ENCODE peak calls at places on chromosomes 3 and 15, in seven cellular contexts. O is activated CD8-positive, alpha-beta memory T cell treated with anti-CD3 and anti-CD28 coated beads for 24 hours; S is PC-3; M is ACHN; V is stimulated activated CD8-positive, alpha-beta memory T cell treated with anti-CD3 and anti-CD28 coated beads, Interleukin-12 subunit alpha, Interleukin-12 subunit beta, amount 100 ng/mL, for 1 hour; E is mucosa of gallbladder; L is colonic mucosa. X is an unnamed sample.
A peak's percentile ranks its signal among the peaks of the same experiment; 100 is the strongest.

GRCh38 chr15:53808058-53808703 is 48.7 kb upstream of the WDR72 start:
- DNase-seq in O (no peak), S (peak; percentile 13), M (peak; percentile 9), V (no peak), E (no peak), L (no peak), X (peak; percentile 48)

GRCh38 chr3:61929631-61930030 is 368.3 kb downstream of the PTPRG start:
- DNase-seq in O (no peak), S (no peak), M (no peak), V (no peak), E (no peak), L (no peak), X (no peak)

GRCh38 chr15:26974120-26974780 is 3.3 kb downstream of the GABRG3 start:
- DNase-seq in O (no peak), S (peak; percentile 61), M (peak; percentile 41), V (no peak), E (no peak), L (no peak), X (peak; percentile 47)

GRCh38 chr15:67680645-67681044 is 138.1 kb downstream of the MAP2K5 start:
- DNase-seq in O (no peak), S (no peak), M (no peak), V (no peak), E (no peak), L (no peak), X (peak; percentile 6)

GRCh38 chr3:169479314-169479939 is 184.1 kb downstream of the MECOM start:
- DNase-seq in O (no peak), S (no peak), M (no peak), V (no peak), E (no peak), L (no peak), X (no peak)

GRCh38 chr3:115040673-115041286 is 106.3 kb downstream of the ZBTB20 start:
- DNase-seq in O (no peak), S (peak; percentile 63), M (peak; percentile 41), V (peak; percentile 8), E (peak; percentile 32), L (peak; percentile 27), X (peak; percentile 70)

GRCh38 chr3:188937389-188937788 is 234.4 kb upstream of the TPRG1 start:
- DNase-seq in O (no peak), S (no peak), M (no peak), V (no peak), E (no peak), L (no peak), X (no peak)

GRCh38 chr3:74353039-74353438 is 261.4 kb downstream of the CNTN3 start:
- DNase-seq in O (no peak), S (no peak), M (no peak), V (no peak), E (no peak), L (no peak), X (no peak)

GRCh38 chr3:30315452-30315851 is 290.9 kb upstream of the TGFBR2 start:
- DNase-seq in O (no peak), S (no peak), M (no peak), V (no peak), E (no peak), L (no peak), X (no peak)

GRCh38 chr3:47004369-47005211 is 25.1 kb downstream of the NBEAL2 start:
- DNase-seq in O (no peak), S (no peak), M (no peak), V (no peak), E (no peak), L (no peak), X (no peak)

GRCh38 chr3:197426161-197426566 is 127.8 kb upstream of the DLG1 start:
- DNase-seq in O (no peak), S (peak; percentile 8), M (no peak), V (no peak), E (no peak), L (no peak), X (no peak)

GRCh38 chr15:101641894-101642293 is 10.3 kb downstream of the TM2D3 start:
- DNase-seq in O (no peak), S (no peak), M (no peak), V (no peak), E (no peak), L (no peak), X (no peak)

GRCh38 chr15:58332676-58333400 is 99.0 kb upstream of the LIPC start:
- DNase-seq in O (no peak), S (peak; percentile 85), M (peak; percentile 33), V (no peak), E (no peak), L (no peak), X (peak; percentile 79)

GRCh38 chr3:172449468-172450149 is 1.4 kb upstream of the GHSR start:
- DNase-seq in O (no peak), S (no peak), M (peak; percentile 49), V (no peak), E (peak; percentile 18), L (no peak), X (no peak)

GRCh38 chr15:57592426-57592825 is 722 bp downstream of the MYZAP start:
- DNase-seq in O (no peak), S (no peak), M (no peak), V (no peak), E (no peak), L (no peak), X (no peak)

X was measured in HT-29.